ENCODE peak calls at places on chromosomes 7 and 10, in ten cellular contexts. E is stomach, U is testis, C is OCI-LY7, A is psoas muscle, S is uterus, X is mesenchymal stem cell, Q is IMR-90, F is ascending aorta, T is upper lobe of left lung. I is an unnamed sample. For H3K4me1, the result is how much of the 10 kb centered on the place peaks cover.

GRCh38 chr10:103636996-103637395 is 143.5 kb downstream of the NEURL1 start:
- DNase-seq in F (no peak), U (no peak), A (no peak), T (no peak), E (no peak), S (no peak), Q (peak), X (no peak), C (no peak), I (no peak)

GRCh38 chr10:31384589-31384949 is 65.6 kb downstream of the ZEB1 start:
- DNase-seq in X (no peak), U (no peak), A (no peak), E (no peak), Q (peak), T (no peak), C (no peak), S (no peak), F (no peak), I (no peak)

GRCh38 chr10:94042001-94042813 is 48.5 kb downstream of the PLCE1 start:
- DNase-seq in C (no peak), T (no peak), Q (peak), X (peak), S (no peak), E (no peak), U (no peak), A (no peak), F (no peak), I (peak)

GRCh38 chr7:26937956-26938623 is 73.7 kb upstream of the SKAP2 start:
- DNase-seq in X (no peak), F (no peak), U (no peak), S (no peak), E (no peak), A (no peak), Q (no peak), T (no peak), C (no peak), I (peak)

GRCh38 chr10:59177031-59177861 is 803 bp downstream of the PHYHIPL start:
- DNase-seq in E (no peak), C (no peak), Q (peak), F (no peak), S (peak), T (no peak), U (peak), A (peak), X (peak), I (peak)

GRCh38 chr10:15672469-15672868 is 47.3 kb downstream of the ITGA8 start:
- DNase-seq in U (no peak), A (no peak), C (no peak), E (no peak), Q (no peak), X (no peak), T (no peak), F (no peak), S (no peak), I (no peak)

GRCh38 chr10:14478639-14479038 is 147.9 kb upstream of the FRMD4A start:
- DNase-seq in F (no peak), X (peak), C (peak), U (peak), S (peak), T (no peak), Q (peak), A (peak), E (peak), I (peak)

GRCh38 chr10:98516352-98516751 is 69.6 kb upstream of the HPS1 start:
- DNase-seq in X (peak), U (no peak), T (no peak), C (no peak), E (no peak), Q (no peak), S (no peak), A (no peak), F (no peak), I (no peak)

GRCh38 chr10:89118091-89118490 is 89.0 kb downstream of the CH25H start:
- DNase-seq in T (no peak), U (no peak), S (no peak), C (no peak), E (no peak), Q (peak), A (no peak), X (peak), F (no peak), I (peak)

GRCh38 chr7:115297651-115298050 is 375.8 kb downstream of the MDFIC start:
- DNase-seq in Q (peak), C (no peak), A (no peak), F (no peak), U (peak), X (peak), S (no peak), E (peak), T (peak), I (peak)

GRCh38 chr7:22858640-22859561 is 36.3 kb upstream of the TOMM7 start:
- DNase-seq in F (no peak), Q (peak), C (no peak), X (peak), E (no peak), S (no peak), A (no peak), T (peak), U (no peak), I (peak)

GRCh38 chr10:3532644-3533043 is 252.4 kb downstream of the KLF6 start:
- DNase-seq in U (no peak), F (no peak), T (no peak), A (no peak), E (peak), S (no peak), C (no peak), X (peak), Q (no peak), I (no peak)

GRCh38 chr10:120514959-120515358 is 57.9 kb downstream of the PLPP4 start:
- DNase-seq in Q (no peak), T (no peak), F (no peak), C (no peak), S (no peak), X (no peak), U (no peak), A (no peak), E (no peak), I (no peak)

GRCh38 chr10:24873281-24873683 is 79.1 kb downstream of the PRTFDC1 start:
- DNase-seq in E (no peak), F (no peak), C (no peak), S (no peak), A (no peak), Q (peak), X (peak), U (peak), T (no peak), I (peak)

GRCh38 chr7:96710544-96710943 is 898 bp upstream of the SEM1 start:
- DNase-seq in Q (no peak), U (no peak), X (no peak), C (no peak), E (no peak), A (no peak), S (no peak), F (no peak), T (no peak), I (no peak)

GRCh38 chr7:515628-516027 is 4.0 kb downstream of the PDGFA start:
- DNase-seq in X (no peak), Q (no peak), T (no peak), S (no peak), U (no peak), A (no peak), E (no peak), C (no peak), F (no peak), I (no peak)

GRCh38 chr7:4931932-4932331 is 27.1 kb downstream of the MMD2 start:
- DNase-seq in Q (no peak), S (no peak), C (no peak), U (peak), T (no peak), X (no peak), F (no peak), A (no peak), E (peak), I (no peak)

GRCh38 chr10:107913317-107914294 is 749.1 kb upstream of the SORCS1 start:
- DNase-seq in C (no peak), U (no peak), X (no peak), Q (no peak), A (no peak), S (no peak), E (no peak), T (no peak), F (no peak), I (no peak)

GRCh38 chr7:150385240-150385830 is 6.2 kb downstream of the ZNF775 start:
- DNase-seq in S (no peak), A (no peak), U (no peak), T (no peak), F (no peak), X (no peak), E (no peak), Q (no peak), C (no peak), I (no peak)

GRCh38 chr7:27095050-27095896 is 527 bp downstream of the HOXA1 start:
- DNase-seq in E (no peak), F (no peak), S (no peak), X (no peak), Q (peak), C (peak), U (no peak), T (no peak), A (no peak), I (peak)

GRCh38 chr10:20986049-20986448 is 88.9 kb upstream of the NEBL start:
- DNase-seq in Q (no peak), U (no peak), C (no peak), T (no peak), S (no peak), X (no peak), A (no peak), E (no peak), F (no peak), I (no peak)

GRCh38 chr10:80583681-80584080 is 46.0 kb downstream of the SH2D4B start:
- DNase-seq in U (no peak), C (no peak), F (no peak), X (no peak), A (no peak), Q (no peak), T (no peak), E (no peak), S (no peak), I (no peak)

GRCh38 chr10:70169661-70170364 is 501 bp downstream of the SAR1A start:
- DNase-seq in X (peak), S (no peak), Q (no peak), E (peak), U (no peak), A (no peak), T (peak), F (no peak), C (peak), I (peak)

GRCh38 chr7:130994378-130995115 is 260.5 kb upstream of the KLF14 start:
- DNase-seq in S (peak), Q (no peak), C (no peak), X (no peak), F (no peak), T (no peak), U (peak), A (peak), E (peak), I (peak)

GRCh38 chr7:17633099-17633498 is 307.2 kb downstream of the SNX13 start:
- DNase-seq in T (no peak), F (no peak), U (no peak), A (no peak), Q (peak), X (peak), E (no peak), S (no peak), C (no peak), I (peak)

GRCh38 chr10:12782537-12782936 is 219.0 kb downstream of the CCDC3 start:
- DNase-seq in C (peak), S (peak), X (peak), F (no peak), A (peak), U (peak), Q (peak), T (no peak), E (peak), I (peak)

GRCh38 chr10:86048571-86048970 is 318.0 kb downstream of the GRID1 start:
- DNase-seq in A (no peak), C (no peak), E (no peak), Q (no peak), U (no peak), S (no peak), T (no peak), X (no peak), F (no peak), I (no peak)

GRCh38 chr7:44256459-44256858 is 55.7 kb downstream of the YKT6 start:
- DNase-seq in X (no peak), C (no peak), A (no peak), U (no peak), S (no peak), E (no peak), F (no peak), Q (no peak), T (no peak), I (no peak)
- H3K4me1 ChIP-seq in X (under half), C (under half), A (half or more), U (under half), S (under half), E (under half), F (under half), Q (under half), T (under half), I (under half)

DNA sequence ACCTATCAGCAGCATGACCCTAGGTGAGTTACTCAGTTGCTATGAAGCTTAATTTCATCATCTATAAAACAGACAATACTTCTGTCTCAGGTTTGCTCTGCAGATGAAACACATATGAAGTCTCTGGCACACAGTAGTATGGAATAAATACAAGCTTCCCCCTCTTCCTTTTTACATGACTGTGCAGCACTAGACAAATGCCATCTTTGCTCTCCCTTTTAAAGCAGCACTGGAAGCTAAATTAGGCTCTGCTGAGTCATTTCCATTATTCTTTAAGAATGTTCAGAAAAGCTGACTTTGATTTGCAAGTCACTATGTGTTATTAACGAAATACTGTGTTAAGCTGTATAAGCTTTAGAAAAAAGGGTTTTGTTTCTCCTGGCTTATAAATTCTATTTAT is 40.6 kb upstream of the ANAPC16 start:
- DNase-seq in S (no peak), T (no peak), C (no peak), U (no peak), Q (peak), X (peak), A (no peak), F (no peak), E (no peak), I (no peak)
- H3K27ac ChIP-seq in S (no peak), T (no peak), C (no peak), U (no peak), Q (no peak), X (peak), A (no peak), F (no peak), E (no peak), I (peak)

GRCh38 chr7:41114166-41114565 is 588.7 kb downstream of the INHBA start:
- DNase-seq in U (no peak), F (no peak), T (no peak), S (no peak), C (no peak), A (no peak), X (peak), Q (peak), E (no peak), I (no peak)
- H3K4me1 ChIP-seq in U (under half), F (under half), T (under half), S (under half), C (under half), A (under half), X (under half), Q (under half), E (under half), I (under half)

DNA sequence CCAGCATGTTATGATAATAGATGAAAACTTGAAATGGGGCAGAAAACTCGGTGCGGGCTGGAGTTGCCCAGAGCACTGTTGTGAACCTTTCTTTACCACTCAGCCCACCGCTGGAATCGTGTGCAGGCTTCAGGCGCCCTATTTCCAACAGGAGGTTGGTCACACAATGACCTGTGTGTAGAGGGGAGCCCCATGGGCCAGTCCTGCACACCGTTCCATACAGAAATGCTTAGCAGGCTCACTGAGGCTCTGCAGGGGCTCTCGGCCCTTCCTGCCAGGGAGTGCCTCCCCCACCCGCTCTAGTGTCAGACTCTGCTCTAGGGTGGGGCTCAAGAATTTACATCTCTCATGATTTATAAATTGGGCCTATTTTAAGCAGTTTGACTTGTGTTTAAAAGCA is 42.1 kb downstream of the SHH start:
- DNase-seq in U (no peak), T (no peak), F (no peak), A (no peak), X (no peak), S (no peak), Q (no peak), E (no peak), C (no peak), I (no peak)
- H3K27ac ChIP-seq in U (no peak), T (no peak), F (no peak), A (no peak), X (peak), S (peak), Q (no peak), E (no peak), C (no peak), I (no peak)

GRCh38 chr10:79443338-79444242 is 1.8 kb downstream of the ZCCHC24 start:
- DNase-seq in X (peak), Q (peak), C (no peak), T (no peak), F (no peak), A (no peak), U (no peak), S (no peak), E (no peak), I (peak)
- H3K4me1 ChIP-seq in X (under half), Q (under half), C (under half), T (under half), F (under half), A (half or more), U (half or more), S (under half), E (half or more), I (under half)

GRCh38 chr10:129960493-129961273 is 3.4 kb downstream of the EBF3 start:
- DNase-seq in T (no peak), E (no peak), U (no peak), A (no peak), X (no peak), C (no peak), F (no peak), S (no peak), Q (no peak), I (peak)

GRCh38 chr10:129959544-129960492 is 4.3 kb downstream of the EBF3 start:
- DNase-seq in Q (no peak), C (no peak), E (peak), U (no peak), X (no peak), S (peak), T (no peak), F (no peak), A (no peak), I (peak)

GRCh38 chr10:129956902-129957673 is 7.0 kb downstream of the EBF3 start:
- DNase-seq in Q (no peak), C (no peak), X (no peak), E (no peak), F (no peak), T (no peak), S (no peak), A (no peak), U (no peak), I (peak)

GRCh38 chr10:129958118-129958685 is 5.9 kb downstream of the EBF3 start:
- DNase-seq in U (no peak), Q (no peak), X (no peak), S (no peak), A (no peak), F (no peak), C (no peak), T (no peak), E (no peak), I (peak)

GRCh38 chr10:129958686-129959543 is 5.2 kb downstream of the EBF3 start:
- DNase-seq in S (peak), X (no peak), U (no peak), F (no peak), T (no peak), E (peak), A (peak), C (no peak), Q (no peak), I (peak)
- H3K27ac ChIP-seq in S (no peak), X (no peak), U (no peak), F (peak), T (no peak), E (peak), A (peak), C (no peak), Q (no peak), I (peak)

DNA sequence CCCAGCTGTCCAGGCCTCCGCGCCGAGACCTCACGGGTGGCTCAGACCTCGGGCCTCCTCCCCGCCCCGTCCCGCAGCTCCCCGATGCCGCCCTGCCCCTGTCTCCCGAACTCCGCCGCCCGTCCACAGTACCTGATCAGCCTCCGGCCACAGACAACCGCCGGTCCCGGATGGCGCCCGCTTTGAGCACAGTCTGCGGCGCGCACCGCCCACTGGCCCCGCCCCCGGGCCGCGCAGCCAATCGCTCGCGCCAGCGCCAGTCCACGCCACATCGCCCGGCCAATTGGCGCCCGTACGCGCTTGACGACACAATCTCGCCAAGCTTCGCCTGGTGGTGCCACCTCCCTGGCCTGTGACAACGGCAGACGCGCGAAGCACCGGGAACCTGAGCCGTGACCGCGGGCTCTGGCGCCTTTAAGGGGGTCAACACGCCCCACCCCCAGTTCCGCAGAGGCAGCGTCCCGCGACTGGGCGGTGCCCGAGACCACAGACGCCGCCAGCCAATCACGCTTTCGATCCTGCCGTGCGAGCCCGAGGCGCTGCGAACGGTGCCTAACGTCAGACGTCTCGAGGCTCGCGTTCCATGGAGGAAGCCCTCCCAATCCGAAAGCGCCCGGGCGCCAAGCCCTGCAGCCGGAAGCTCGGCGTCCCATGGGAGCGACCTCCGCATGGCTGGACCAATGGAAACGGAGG is at the start of gene IDI1:
- DNase-seq in U (peak), F (peak), C (peak), Q (peak), X (peak), S (peak), A (peak), T (peak), E (peak), I (peak)
- H3K4me1 ChIP-seq in U (under half), F (under half), C (under half), Q (under half), X (under half), S (under half), A (under half), T (half or more), E (under half), I (under half)

DNA sequence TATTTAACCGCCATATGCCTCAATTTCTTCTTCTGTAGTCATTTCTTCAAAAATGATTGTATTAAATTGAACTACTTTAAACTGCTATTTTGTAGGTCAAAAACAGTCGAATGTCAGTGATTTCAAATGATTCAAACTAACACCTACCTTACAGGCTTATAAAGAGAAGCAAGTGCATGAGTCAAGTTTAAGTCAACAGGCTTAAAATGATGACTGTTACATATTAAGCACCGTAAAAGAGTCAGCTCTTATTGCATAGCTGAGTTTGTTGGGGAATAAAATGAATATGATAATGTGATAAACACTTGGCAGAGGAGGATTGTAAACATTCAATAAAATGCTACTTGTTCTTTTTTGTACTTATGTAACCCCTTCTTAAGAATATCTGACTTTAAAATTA is 90.1 kb upstream of the ANKRD1 start:
- DNase-seq in Q (peak), T (no peak), E (no peak), C (no peak), X (no peak), F (no peak), U (no peak), A (no peak), S (no peak), I (no peak)
- H3K27ac ChIP-seq in Q (no peak), T (no peak), E (no peak), C (no peak), X (no peak), F (no peak), U (no peak), A (no peak), S (no peak), I (no peak)

GRCh38 chr10:79346012-79346340 is 1.3 kb upstream of the PPIF start:
- DNase-seq in S (no peak), F (no peak), A (no peak), Q (no peak), X (no peak), T (peak), C (no peak), E (no peak), U (no peak), I (no peak)

GRCh38 chr10:79347226-79347893 is at the start of gene PPIF:
- DNase-seq in A (peak), U (peak), F (peak), S (peak), X (peak), T (peak), E (peak), Q (peak), C (peak), I (peak)

GRCh38 chr10:79346388-79347225 is 662 bp upstream of the PPIF start:
- DNase-seq in F (no peak), Q (no peak), C (peak), T (no peak), A (no peak), E (no peak), S (no peak), X (no peak), U (no peak), I (no peak)

GRCh38 chr10:79344502-79345195 is 2.6 kb upstream of the PPIF start:
- DNase-seq in X (no peak), F (no peak), S (no peak), E (peak), T (peak), A (no peak), U (no peak), C (no peak), Q (no peak), I (no peak)

GRCh38 chr10:79345241-79346011 is 1.8 kb upstream of the PPIF start:
- DNase-seq in S (no peak), A (no peak), T (peak), F (no peak), X (no peak), C (no peak), Q (no peak), E (no peak), U (no peak), I (no peak)
- H3K4me1 ChIP-seq in S (under half), A (under half), T (under half), F (under half), X (under half), C (under half), Q (under half), E (half or more), U (under half), I (under half)

I was measured in osteoblast.